ENCODE peak calls at places on chromosomes 3 and 15, in six cellular contexts. W, P, H, C, N and R are unnamed samples.

GRCh38 chr15:87976552-87976951 is 280.0 kb downstream of the NTRK3 start:
- DNase-seq in W (no peak), P (no peak), H (no peak), C (no peak), N (no peak), R (no peak)

GRCh38 chr15:42157981-42158765 is 1.7 kb upstream of the PLA2G4F start:
- DNase-seq in W (peak), P (no peak), H (no peak), C (peak), N (peak), R (peak)

GRCh38 chr3:187968883-187969580 is 184.9 kb upstream of the LPP start:
- DNase-seq in W (peak), P (no peak), H (no peak), C (peak), N (peak), R (peak)

GRCh38 chr3:62497156-62497555 is 123.8 kb upstream of the FEZF2 start:
- DNase-seq in W (no peak), P (no peak), H (no peak), C (no peak), N (no peak), R (no peak)

GRCh38 chr3:192864943-192865342 is 52.7 kb downstream of the MB21D2 start:
- DNase-seq in W (no peak), P (no peak), H (no peak), C (peak), N (no peak), R (no peak)

GRCh38 chr3:45832691-45833090 is 9.2 kb downstream of the LZTFL1 start:
- DNase-seq in W (no peak), P (no peak), H (no peak), C (peak), N (peak), R (no peak)

GRCh38 chr15:70412717-70413266 is 315.1 kb upstream of the TLE3 start:
- DNase-seq in W (no peak), P (no peak), H (no peak), C (no peak), N (no peak), R (no peak)

GRCh38 chr3:53753518-53754183 is 92.6 kb downstream of the CHDH start:
- DNase-seq in W (no peak), P (peak), H (peak), C (no peak), N (no peak), R (no peak)

GRCh38 chr3:37935756-37936666 is 54.6 kb upstream of the VILL start:
- DNase-seq in W (peak), P (no peak), H (no peak), C (peak), N (peak), R (peak)

GRCh38 chr3:9867106-9867505 is 12.9 kb downstream of the CIDEC start:
- DNase-seq in W (no peak), P (no peak), H (no peak), C (no peak), N (no peak), R (no peak)

GRCh38 chr15:77414781-77415442 is 5.0 kb downstream of the PEAK1 start:
- DNase-seq in W (no peak), P (no peak), H (no peak), C (no peak), N (no peak), R (no peak)

GRCh38 chr3:140296796-140297352 is 361.9 kb downstream of the CLSTN2 start:
- DNase-seq in W (peak), P (no peak), H (no peak), C (peak), N (no peak), R (peak)

GRCh38 chr3:31981206-31982181 is at the start of the genes OSBPL10 and ZNF860:
- DNase-seq in W (peak), P (no peak), H (no peak), C (peak), N (peak), R (peak)

GRCh38 chr15:51016615-51017014 is 78.1 kb downstream of the TNFAIP8L3 start:
- DNase-seq in W (no peak), P (no peak), H (no peak), C (peak), N (no peak), R (no peak)

GRCh38 chr3:4740397-4741105 is 238.7 kb upstream of the BHLHE40 start:
- DNase-seq in W (no peak), P (no peak), H (no peak), C (no peak), N (no peak), R (no peak)

GRCh38 chr3:147712357-147712756 is 303.2 kb downstream of the ZIC1 start:
- DNase-seq in W (no peak), P (no peak), H (no peak), C (no peak), N (no peak), R (no peak)

GRCh38 chr15:58434334-58434888 is 2.6 kb downstream of the LIPC start:
- DNase-seq in W (no peak), P (no peak), H (no peak), C (no peak), N (no peak), R (no peak)

GRCh38 chr3:182725372-182726251 is 67.7 kb upstream of the ATP11B start:
- DNase-seq in W (no peak), P (no peak), H (no peak), C (peak), N (no peak), R (no peak)

GRCh38 chr3:40009991-40010390 is 200.6 kb downstream of the MYRIP start:
- DNase-seq in W (no peak), P (no peak), H (no peak), C (no peak), N (no peak), R (no peak)

GRCh38 chr3:37935290-37935668 is 55.3 kb upstream of the VILL start:
- DNase-seq in W (peak), P (no peak), H (no peak), C (peak), N (no peak), R (no peak)

GRCh38 chr15:64690578-64691296 is 84.7 kb downstream of the RBPMS2 start:
- DNase-seq in W (no peak), P (no peak), H (no peak), C (no peak), N (no peak), R (no peak)

GRCh38 chr3:190063490-190063889 is 57.2 kb downstream of the P3H2 start:
- DNase-seq in W (no peak), P (no peak), H (no peak), C (no peak), N (no peak), R (no peak)

GRCh38 chr15:55823699-55824098 is 80.7 kb upstream of the PRTG start:
- DNase-seq in W (peak), P (no peak), H (no peak), C (peak), N (no peak), R (no peak)